ENCODE peak calls at places on chromosomes 11 and 22, in four cellular contexts. One of them, this sample, is unnamed.
A peak's percentile ranks its signal among the peaks of the same experiment; 100 is the strongest.

GRCh38 chr22:45064313-45065268 is 54.8 kb upstream of the PHF21B start:
- DNase-seq in fibroblast of lung: peak; percentile 88
- DNase-seq in IMR-90: peak; percentile 87
- DNase-seq in Calu3: peak; percentile 5
- DNase-seq in this sample: peak; percentile 62

GRCh38 chr11:12329797-12330196 is 47.6 kb upstream of the PARVA start:
- DNase-seq in Calu3: no peak
- DNase-seq in IMR-90: no peak
- DNase-seq in fibroblast of lung: peak; percentile 10
- DNase-seq in this sample: no peak

GRCh38 chr11:57323503-57324153 is 1.1 kb downstream of the TNKS1BP1 start:
- DNase-seq in Calu3: no peak
- DNase-seq in fibroblast of lung: peak; percentile 30
- DNase-seq in IMR-90: peak; percentile 40
- DNase-seq in this sample: no peak

GRCh38 chr22:42473484-42474193 is 41.4 kb upstream of the NFAM1 start:
- DNase-seq in fibroblast of lung: peak; percentile 41
- DNase-seq in Calu3: peak; percentile 51
- DNase-seq in IMR-90: peak; percentile 63
- DNase-seq in this sample: peak; percentile 64

GRCh38 chr22:38417252-38418060 is 37.5 kb downstream of the KCNJ4 start:
- DNase-seq in fibroblast of lung: no peak
- DNase-seq in IMR-90: no peak
- DNase-seq in Calu3: no peak
- DNase-seq in this sample: no peak

GRCh38 chr11:16169946-16170345 is 186.4 kb downstream of the SOX6 start:
- DNase-seq in IMR-90: no peak
- DNase-seq in fibroblast of lung: no peak
- DNase-seq in Calu3: no peak
- DNase-seq in this sample: no peak

GRCh38 chr22:32649515-32650200 is 151.8 kb upstream of the TIMP3 start:
- DNase-seq in IMR-90: peak; percentile 81
- DNase-seq in fibroblast of lung: peak; percentile 93
- DNase-seq in Calu3: no peak
- DNase-seq in this sample: peak; percentile 81

GRCh38 chr11:125070699-125071254 is 7.7 kb downstream of the SLC37A2 start:
- DNase-seq in Calu3: peak; percentile 47
- DNase-seq in fibroblast of lung: peak; percentile 60
- DNase-seq in IMR-90: peak; percentile 64
- DNase-seq in this sample: peak; percentile 98

GRCh38 chr22:25169278-25170031 is 30.2 kb upstream of the CRYBB3 start:
- DNase-seq in IMR-90: no peak
- DNase-seq in Calu3: peak; percentile 21
- DNase-seq in fibroblast of lung: no peak
- DNase-seq in this sample: no peak

GRCh38 chr11:2687782-2688191 is 12.0 kb downstream of the KCNQ1OT1 start:
- DNase-seq in fibroblast of lung: no peak
- DNase-seq in Calu3: no peak
- DNase-seq in IMR-90: no peak
- DNase-seq in this sample: no peak

GRCh38 chr11:69939551-69940245 is 120.5 kb upstream of the FGF3 start:
- DNase-seq in Calu3: no peak
- DNase-seq in fibroblast of lung: peak; percentile 75
- DNase-seq in IMR-90: peak; percentile 77
- DNase-seq in this sample: no peak

GRCh38 chr11:87176044-87176443 is 138.3 kb downstream of the TMEM135 start:
- DNase-seq in IMR-90: peak; percentile 22
- DNase-seq in fibroblast of lung: peak; percentile 29
- DNase-seq in Calu3: no peak
- DNase-seq in this sample: no peak

GRCh38 chr11:64358536-64358906 is 441 bp upstream of the RPS6KA4 start:
- DNase-seq in IMR-90: no peak
- DNase-seq in fibroblast of lung: no peak
- DNase-seq in Calu3: no peak
- DNase-seq in this sample: no peak

GRCh38 chr11:64360403-64360980 is 1.5 kb downstream of the RPS6KA4 start:
- DNase-seq in Calu3: no peak
- DNase-seq in fibroblast of lung: no peak
- DNase-seq in IMR-90: no peak
- DNase-seq in this sample: peak; percentile 65

GRCh38 chr11:64357904-64358535 is 942 bp upstream of the RPS6KA4 start:
- DNase-seq in Calu3: peak; percentile 83
- DNase-seq in IMR-90: no peak
- DNase-seq in fibroblast of lung: peak; percentile 18
- DNase-seq in this sample: peak; percentile 63

GRCh38 chr11:64359712-64360402 is 895 bp downstream of the RPS6KA4 start:
- DNase-seq in fibroblast of lung: no peak
- DNase-seq in Calu3: no peak
- DNase-seq in IMR-90: no peak
- DNase-seq in this sample: peak; percentile 40

DNA sequence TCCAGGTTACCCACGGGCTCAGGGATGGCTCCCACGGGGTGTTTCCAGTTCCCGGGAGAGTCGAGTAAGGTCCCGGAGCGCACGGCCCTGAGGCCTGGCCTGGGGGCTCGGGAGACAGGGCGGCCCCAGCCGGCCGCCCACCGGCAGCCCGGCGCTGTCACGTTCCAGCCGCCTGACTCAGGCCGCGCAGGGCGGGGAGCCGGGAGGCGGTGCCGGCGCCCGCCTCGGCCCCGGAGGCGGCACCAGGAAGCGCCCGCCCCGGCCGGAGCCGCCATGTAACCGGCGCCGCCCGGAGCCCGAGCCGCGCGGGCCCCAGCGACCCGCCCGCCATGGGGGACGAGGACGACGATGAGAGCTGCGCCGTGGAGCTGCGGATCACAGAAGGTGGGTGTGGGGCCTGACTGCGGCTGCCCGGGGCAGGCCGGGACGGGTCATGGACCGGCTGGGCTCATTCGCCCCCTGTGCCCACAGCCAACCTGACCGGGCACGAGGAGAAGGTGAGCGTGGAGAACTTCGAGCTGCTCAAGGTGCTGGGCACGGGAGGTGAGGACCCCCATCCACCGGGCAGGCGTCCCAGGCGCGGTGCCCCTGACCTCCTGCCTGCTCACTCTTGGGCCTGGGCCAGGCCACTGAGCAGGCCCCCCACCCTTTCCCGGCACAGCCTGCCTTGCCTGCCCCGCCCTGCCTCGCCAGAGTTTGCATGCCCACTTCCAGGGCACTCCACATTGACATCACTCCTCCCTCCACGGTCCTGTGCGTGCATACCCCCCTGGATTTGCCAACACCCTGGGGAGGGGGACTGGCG is at the start of gene RPS6KA4:
- DNase-seq in fibroblast of lung: peak; percentile 64
- DNase-seq in Calu3: peak; percentile 78
- DNase-seq in IMR-90: peak; percentile 58
- DNase-seq in this sample: peak; percentile 77
- TF ChIP-seq CTCF in fibroblast of lung: no peak
- TF ChIP-seq CTCF in Calu3: no peak
- TF ChIP-seq CTCF in IMR-90: no peak
- TF ChIP-seq CTCF in this sample: no peak

DNA sequence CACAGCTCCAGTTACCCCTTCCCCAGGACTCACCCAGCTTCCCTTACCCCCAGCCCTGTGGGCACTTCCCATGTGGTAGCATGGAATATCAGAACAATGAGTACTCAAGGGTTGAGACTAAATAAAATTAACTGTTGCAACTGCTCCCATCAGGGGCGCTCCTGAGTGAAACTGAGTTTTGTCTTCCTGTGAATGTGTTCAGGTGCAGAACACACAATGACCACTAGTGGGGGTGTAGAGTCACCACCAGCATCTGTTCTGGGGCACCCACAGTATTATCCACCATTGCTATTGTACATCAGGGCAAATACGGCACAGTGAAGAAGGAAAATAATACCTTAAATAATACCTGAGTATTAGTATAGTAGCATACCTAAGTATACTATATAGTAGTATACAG is 689.7 kb downstream of the TBC1D22A start:
- DNase-seq in fibroblast of lung: no peak
- DNase-seq in Calu3: no peak
- DNase-seq in IMR-90: no peak
- DNase-seq in this sample: peak; percentile 60
- TF ChIP-seq CTCF in fibroblast of lung: peak; percentile 35
- TF ChIP-seq CTCF in Calu3: no peak
- TF ChIP-seq CTCF in IMR-90: no peak
- TF ChIP-seq CTCF in this sample: peak; percentile 80

DNA sequence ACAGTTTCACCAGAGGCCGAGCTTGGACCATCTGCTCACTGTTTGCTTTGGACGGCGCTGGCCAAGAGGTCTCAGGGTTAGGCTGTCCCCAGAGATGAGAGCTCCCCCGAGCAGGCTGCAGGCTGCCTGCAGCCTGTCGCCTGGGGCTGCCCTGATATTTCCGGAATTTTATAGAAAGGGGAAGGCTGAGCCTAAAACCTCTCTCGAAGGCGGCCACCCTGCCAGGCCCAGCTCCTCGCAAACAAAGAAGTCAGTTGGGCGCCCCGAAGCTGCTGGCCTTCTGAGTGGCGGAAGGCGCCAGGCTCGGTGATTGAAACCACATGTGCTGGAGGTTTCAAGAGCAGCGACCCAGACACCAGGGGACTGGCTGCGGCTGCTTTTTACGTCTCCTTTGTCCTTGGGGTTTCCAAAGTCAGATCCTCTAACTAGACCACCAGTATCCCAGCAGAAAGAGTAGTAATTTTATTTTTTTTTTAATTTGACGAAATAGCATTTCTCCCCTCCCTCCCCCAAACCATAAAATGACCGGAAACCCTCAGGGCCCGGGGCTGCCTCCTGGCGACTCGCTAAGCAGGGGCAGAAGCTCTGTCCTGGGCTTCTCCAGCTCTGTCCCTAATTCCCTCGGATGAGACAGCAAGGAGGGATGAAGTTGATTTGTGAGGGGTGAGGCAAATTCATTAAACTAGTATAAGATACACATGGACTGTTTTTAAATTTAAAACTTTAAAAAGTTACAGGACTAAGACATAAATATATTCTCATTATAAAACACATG is 57.4 kb downstream of the CLMP start:
- DNase-seq in fibroblast of lung: peak; percentile 81
- DNase-seq in IMR-90: peak; percentile 75
- DNase-seq in Calu3: no peak
- DNase-seq in this sample: peak; percentile 95
- TF ChIP-seq CTCF in fibroblast of lung: peak; percentile 38
- TF ChIP-seq CTCF in IMR-90: peak; percentile 21
- TF ChIP-seq CTCF in Calu3: no peak
- TF ChIP-seq CTCF in this sample: no peak

DNA sequence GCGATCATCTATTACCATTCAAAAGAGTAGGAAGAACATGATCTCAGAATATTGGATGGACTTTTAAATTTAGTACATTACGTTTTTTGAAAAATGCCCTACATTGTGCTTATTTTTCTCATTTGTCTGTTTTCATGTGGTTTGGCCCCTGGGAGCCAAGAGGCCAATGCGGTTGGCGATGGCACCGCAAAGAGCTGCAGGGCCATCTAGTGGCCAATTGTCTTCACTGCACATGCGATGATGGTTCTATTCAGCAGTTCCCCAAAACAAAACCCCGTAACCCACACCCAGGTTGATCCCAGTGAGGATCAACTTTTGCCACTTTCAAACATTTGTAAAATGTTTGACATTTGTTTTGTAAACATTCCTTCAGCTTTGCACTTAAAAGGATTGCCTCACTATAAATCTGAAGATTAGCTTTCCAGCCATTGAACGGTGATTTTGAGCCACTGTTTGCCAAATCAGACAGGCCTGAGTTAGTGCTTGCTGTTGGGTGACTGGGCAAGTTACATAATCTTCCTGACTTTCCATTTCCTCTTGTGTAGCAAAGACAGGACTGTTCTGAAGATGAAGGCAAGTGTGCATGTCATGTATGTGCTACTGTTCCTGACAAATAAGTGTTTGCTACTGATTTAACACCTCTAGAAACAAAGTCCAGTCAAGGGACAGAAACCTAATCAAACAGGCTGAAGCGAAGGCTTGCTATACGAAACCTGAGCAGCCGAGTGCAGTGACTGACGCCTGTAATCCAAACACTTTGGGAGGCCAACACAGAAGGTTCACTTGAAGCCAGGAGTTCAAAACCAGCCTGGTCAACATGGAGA is 29.2 kb upstream of the XBP1 start:
- DNase-seq in IMR-90: peak; percentile 73
- DNase-seq in Calu3: peak; percentile 74
- DNase-seq in fibroblast of lung: peak; percentile 54
- DNase-seq in this sample: peak; percentile 84
- TF ChIP-seq CTCF in IMR-90: peak; percentile 97
- TF ChIP-seq CTCF in Calu3: peak; percentile 95
- TF ChIP-seq CTCF in fibroblast of lung: peak; percentile 90
- TF ChIP-seq CTCF in this sample: peak; percentile 94

GRCh38 chr11:35389112-35389511 is 30.2 kb downstream of the SLC1A2 start:
- DNase-seq in fibroblast of lung: no peak
- DNase-seq in Calu3: no peak
- DNase-seq in IMR-90: no peak
- DNase-seq in this sample: no peak

GRCh38 chr11:35388054-35388453 is 31.3 kb downstream of the SLC1A2 start:
- DNase-seq in IMR-90: peak; percentile 30
- DNase-seq in fibroblast of lung: no peak
- DNase-seq in Calu3: no peak
- DNase-seq in this sample: no peak

GRCh38 chr11:35389897-35390462 is 29.4 kb downstream of the SLC1A2 start:
- DNase-seq in Calu3: peak; percentile 21
- DNase-seq in fibroblast of lung: no peak
- DNase-seq in IMR-90: no peak
- DNase-seq in this sample: no peak

GRCh38 chr11:35383953-35384352 is 35.4 kb downstream of the SLC1A2 start:
- DNase-seq in Calu3: no peak
- DNase-seq in fibroblast of lung: no peak
- DNase-seq in IMR-90: peak; percentile 49
- DNase-seq in this sample: no peak

GRCh38 chr11:35387341-35387982 is 31.9 kb downstream of the SLC1A2 start:
- DNase-seq in IMR-90: peak; percentile 53
- DNase-seq in fibroblast of lung: peak; percentile 32
- DNase-seq in Calu3: no peak
- DNase-seq in this sample: no peak
- TF ChIP-seq CTCF in IMR-90: peak; percentile 60
- TF ChIP-seq CTCF in fibroblast of lung: no peak
- TF ChIP-seq CTCF in Calu3: no peak
- TF ChIP-seq CTCF in this sample: no peak

GRCh38 chr11:114197799-114198500 is 98.2 kb upstream of the NNMT start:
- DNase-seq in Calu3: peak; percentile 47
- DNase-seq in fibroblast of lung: peak; percentile 77
- DNase-seq in IMR-90: peak; percentile 71
- DNase-seq in this sample: no peak
- TF ChIP-seq CTCF in Calu3: no peak
- TF ChIP-seq CTCF in fibroblast of lung: peak; percentile 18
- TF ChIP-seq CTCF in IMR-90: no peak
- TF ChIP-seq CTCF in this sample: no peak